ENCODE peak calls at places on chromosomes 4 and X, in four cellular contexts. D, O, U and B are unnamed samples.

GRCh38 chr4:109890076-109890475 is 22.6 kb upstream of the EGF start:
- DNase-seq in D (no peak), O (no peak), U (no peak), B (no peak)

GRCh38 chrX:47366051-47366722 is 4.2 kb upstream of the ZNF157 start:
- DNase-seq in U (peak; percentile 44), O (peak; percentile 51), D (peak; percentile 70), B (peak; percentile 79)

GRCh38 chr4:80365928-80366327 is 30.4 kb downstream of the CFAP299 start:
- DNase-seq in D (peak; percentile 56), U (no peak), O (peak; percentile 50), B (peak; percentile 66)

GRCh38 chr4:110869114-110869513 is 246.2 kb upstream of the PITX2 start:
- DNase-seq in O (peak; percentile 8), U (no peak), D (no peak), B (no peak)

GRCh38 chrX:72330131-72330530 is 24.4 kb upstream of the CITED1 start:
- DNase-seq in U (no peak), O (no peak), D (no peak), B (no peak)

GRCh38 chrX:130084651-130085237 is 25.6 kb downstream of the ELF4 start:
- DNase-seq in U (no peak), O (no peak), D (no peak), B (no peak)

GRCh38 chrX:70921709-70922352 is 9.1 kb downstream of the SLC7A3 start:
- DNase-seq in O (no peak), D (no peak), U (no peak), B (no peak)

GRCh38 chr4:138510053-138510452 is 267.9 kb upstream of the SLC7A11 start:
- DNase-seq in D (no peak), U (no peak), O (no peak), B (no peak)

GRCh38 chr4:5206391-5206790 is 155.1 kb downstream of the STK32B start:
- DNase-seq in O (peak; percentile 55), D (no peak), U (no peak), B (no peak)

GRCh38 chrX:132063862-132064261 is 40.8 kb downstream of the STK26 start:
- DNase-seq in U (no peak), D (no peak), O (no peak), B (no peak)

GRCh38 chr4:183399166-183399565 is 45.3 kb upstream of the CDKN2AIP start:
- DNase-seq in O (no peak), U (no peak), D (no peak), B (no peak)

GRCh38 chr4:81724925-81725329 is 253.2 kb upstream of the RASGEF1B start:
- DNase-seq in O (peak; percentile 1), D (peak; percentile 27), U (no peak), B (peak; percentile 18)

GRCh38 chr4:178414881-178415446 is 972.7 kb upstream of the AGA start:
- DNase-seq in D (no peak), O (no peak), U (no peak), B (no peak)

GRCh38 chrX:136954930-136955329 is 74.4 kb upstream of the RBMX start:
- DNase-seq in O (peak; percentile 42), U (no peak), D (no peak), B (peak; percentile 16)

GRCh38 chrX:40996886-40997530 is 88.2 kb upstream of the USP9X start:
- DNase-seq in U (no peak), D (no peak), O (peak; percentile 87), B (peak; percentile 96)

GRCh38 chr4:47031011-47031678 is at the start of gene GABRB1:
- DNase-seq in O (peak; percentile 31), U (peak; percentile 12), D (peak; percentile 9), B (peak; percentile 55)

GRCh38 chr4:169305651-169306050 is 34.9 kb upstream of the SH3RF1 start:
- DNase-seq in D (no peak), O (peak; percentile 5), U (no peak), B (no peak)

GRCh38 chrX:22389544-22390243 is 117.0 kb downstream of the CBLL2 start:
- DNase-seq in O (peak; percentile 85), D (no peak), U (no peak), B (no peak)

GRCh38 chr4:183320211-183321068 is at the start of gene CLDN22:
- DNase-seq in O (no peak), U (no peak), D (no peak), B (no peak)

GRCh38 chr4:128107766-128108165 is 46.7 kb downstream of the LARP1B start:
- DNase-seq in O (peak; percentile 35), U (no peak), D (no peak), B (no peak)

GRCh38 chrX:134338527-134338926 is 101.5 kb downstream of the CCDC160 start:
- DNase-seq in O (no peak), U (no peak), D (no peak), B (no peak)

GRCh38 chr4:19486400-19486799 is 765.3 kb upstream of the SLIT2 start:
- DNase-seq in D (no peak), U (no peak), O (no peak), B (no peak)

GRCh38 chr4:112813790-112814189 is 176.8 kb downstream of the LARP7 start:
- DNase-seq in D (no peak), O (peak; percentile 16), U (no peak), B (no peak)

GRCh38 chr4:16027114-16027513 is 56.7 kb downstream of the PROM1 start:
- DNase-seq in D (no peak), O (no peak), U (no peak), B (no peak)

GRCh38 chr4:25949994-25950393 is 36.0 kb downstream of the SMIM20 start:
- DNase-seq in D (no peak), U (no peak), O (no peak), B (no peak)

GRCh38 chr4:28402751-28403150 is 1542.1 kb downstream of the STIM2 start:
- DNase-seq in D (no peak), U (no peak), O (no peak), B (no peak)

GRCh38 chr4:122005064-122005755 is 53.4 kb upstream of the TRPC3 start:
- DNase-seq in O (peak; percentile 81), U (no peak), D (no peak), B (no peak)

GRCh38 chr4:47510036-47510435 is 25.0 kb downstream of the ATP10D start:
- DNase-seq in U (no peak), O (no peak), D (no peak), B (no peak)

GRCh38 chr4:1345905-1346780 is 865 bp upstream of the UVSSA start:
- DNase-seq in D (peak; percentile 58), O (peak; percentile 66), U (peak; percentile 57), B (peak; percentile 82)

GRCh38 chr4:879730-880079 is 52.4 kb downstream of the GAK start:
- DNase-seq in O (no peak), U (no peak), D (peak; percentile 22), B (no peak)

GRCh38 chr4:53935780-53936179 is 128.6 kb downstream of the CHIC2 start:
- DNase-seq in U (no peak), D (no peak), O (peak; percentile 72), B (peak; percentile 79)

GRCh38 chr4:159055851-159056250 is 47.0 kb upstream of the RAPGEF2 start:
- DNase-seq in D (no peak), O (no peak), U (no peak), B (no peak)

GRCh38 chr4:80423553-80424224 is 88.2 kb downstream of the CFAP299 start:
- DNase-seq in U (no peak), D (no peak), O (no peak), B (no peak)

GRCh38 chrX:150363561-150364346 is 637 bp downstream of the MAMLD1 start:
- DNase-seq in U (peak; percentile 35), D (peak; percentile 15), O (no peak), B (peak; percentile 45)
- TF ChIP-seq CTCF in U (no peak), D (no peak), O (no peak), B (peak; percentile 13)

GRCh38 chr4:165330071-165330470 is 2.6 kb downstream of the MSMO1 start:
- DNase-seq in O (no peak), D (no peak), U (no peak), B (no peak)
- H3K4me3 ChIP-seq in O (peak overlapping the region; percentile 88), D (no peak overlapping the region), U (no peak overlapping the region), B (peak overlapping the region; percentile 62)

DNA sequence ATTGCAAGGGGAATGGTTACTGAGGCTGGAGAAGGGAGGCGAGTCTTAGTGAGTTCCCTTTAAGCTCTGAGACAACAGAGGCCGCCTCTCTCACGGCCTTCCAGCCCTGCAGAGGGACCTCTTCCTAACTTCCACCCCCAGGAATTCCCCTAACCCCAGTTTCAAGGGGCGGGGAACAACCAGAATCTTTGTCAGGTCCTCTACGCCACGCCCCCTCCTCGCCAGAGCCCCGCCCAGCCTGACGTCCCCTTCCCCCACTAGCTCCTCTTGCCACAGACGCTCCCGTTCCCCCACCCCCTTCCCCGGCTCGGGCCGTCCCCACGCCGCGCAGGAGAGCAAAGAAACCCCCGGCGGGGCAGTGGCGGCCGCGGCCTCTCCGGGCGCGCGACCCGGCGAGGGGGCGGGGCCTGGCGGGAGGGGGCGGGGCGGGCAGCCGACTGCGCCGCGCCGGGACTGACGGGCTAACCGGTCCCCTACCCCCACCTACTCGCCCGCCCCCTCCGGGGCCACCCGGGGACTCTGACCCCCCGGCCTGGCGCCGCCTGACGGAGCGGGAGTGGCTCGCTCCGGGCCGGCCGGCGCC is 12.2 kb upstream of the TMEM156 start:
- DNase-seq in U (peak; percentile 91), O (peak; percentile 93), D (peak; percentile 96), B (peak; percentile 95)
- TF ChIP-seq CTCF in U (no peak), O (no peak), D (no peak), B (peak; percentile 13)

GRCh38 chr4:95361696-95361965 is 187.1 kb downstream of the UNC5C start:
- DNase-seq in D (no peak), O (no peak), U (no peak), B (no peak)
- H3K4me3 ChIP-seq in D (no peak overlapping the region), O (no peak overlapping the region), U (no peak overlapping the region), B (no peak overlapping the region)

DNA sequence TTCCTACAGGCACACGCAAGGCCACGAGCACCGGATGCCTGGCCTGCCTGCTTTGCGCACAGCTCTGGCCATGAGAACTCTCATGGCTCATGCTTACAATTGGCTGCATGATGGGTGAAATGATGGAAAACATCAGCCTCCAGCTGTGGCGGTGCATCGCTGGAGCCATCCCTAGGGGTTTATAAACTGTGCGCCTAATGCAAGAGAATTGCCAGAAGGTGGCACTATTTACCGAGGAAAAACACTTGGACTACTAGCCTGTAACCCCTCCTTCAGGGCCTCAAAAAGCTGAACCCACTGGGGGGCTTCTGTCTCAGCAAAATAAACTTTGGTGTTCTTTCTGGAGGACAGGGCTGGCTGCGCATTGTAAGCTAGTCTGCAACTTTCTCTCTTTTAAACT is 51.9 kb downstream of the PHKA2 start:
- DNase-seq in U (no peak), O (peak; percentile 38), D (no peak), B (peak; percentile 41)
- TF ChIP-seq CTCF in U (no peak), O (peak; percentile 50), D (no peak), B (peak; percentile 45)

GRCh38 chrX:37846141-37846540 is 1.2 kb downstream of the DYNLT3 start:
- DNase-seq in U (no peak), O (no peak), D (peak; percentile 11), B (peak; percentile 28)
- H3K4me3 ChIP-seq in U (peak overlapping the region; percentile 75), O (peak overlapping the region; percentile 72), D (no peak overlapping the region), B (peak overlapping the region; percentile 41)

GRCh38 chrX:110665636-110666035 is 130.0 kb downstream of the CHRDL1 start:
- DNase-seq in D (no peak), U (no peak), O (peak; percentile 9), B (peak; percentile 15)
- TF ChIP-seq CTCF in D (no peak), U (no peak), O (peak; percentile 62), B (peak; percentile 50)